ENCODE peak calls at places on chromosomes 5 and 9, in eight cellular contexts. B is activated CD4-positive, alpha-beta T cell treated with anti-CD3 and anti-CD28 coated beads, Interleukin-2, amount 10 ng/mL, durations not matched to agents 7 days and 5 days; A is activated T-cell treated with anti-CD3 and anti-CD28 coated beads, Interleukin-2, amount 50 U/mL, for 72 hours; E is head of caudate nucleus; U is iris pigment epithelial cell; W is NCI-H1092; P is stomach; J is lung microvascular endothelial cell. I is an unnamed sample.

GRCh38 chr9:111857555-111858211 is 38.9 kb upstream of the UGCG start:
- DNase-seq in P (no peak), W (no peak), E (no peak), B (no peak), A (no peak), J (no peak), U (peak; percentile 20), I (no peak)

GRCh38 chr9:91949946-91950664 is at the start of gene ROR2:
- DNase-seq in J (peak; percentile 28), E (no peak), B (peak; percentile 61), W (peak; percentile 22), P (peak; percentile 84), A (peak; percentile 69), U (peak; percentile 61), I (peak; percentile 83)

GRCh38 chr5:148474025-148474511 is 90.3 kb downstream of the FBXO38 start:
- DNase-seq in P (no peak), B (no peak), E (peak; percentile 39), U (peak; percentile 22), J (no peak), A (no peak), W (no peak), I (no peak)

GRCh38 chr9:74496819-74497749 is at the start of gene RORB:
- DNase-seq in W (peak; percentile 88), B (peak; percentile 36), J (peak; percentile 58), E (peak; percentile 90), U (peak; percentile 63), P (peak; percentile 54), A (peak; percentile 54), I (peak; percentile 31)

GRCh38 chr9:85995612-85996011 is 54.7 kb downstream of the NAA35 start:
- DNase-seq in U (no peak), P (no peak), E (no peak), J (no peak), A (no peak), W (no peak), B (no peak), I (no peak)

GRCh38 chr5:92850886-92851285 is 730.1 kb downstream of the NR2F1-AS1 start:
- DNase-seq in E (no peak), W (no peak), B (no peak), P (no peak), U (peak; percentile 23), A (no peak), J (no peak), I (no peak)

GRCh38 chr5:14946813-14947640 is 75.4 kb upstream of the ANKH start:
- DNase-seq in J (peak; percentile 55), B (peak; percentile 45), U (no peak), E (no peak), A (peak; percentile 28), P (peak; percentile 28), W (no peak), I (peak; percentile 16)

GRCh38 chr9:101028346-101029299 is at the start of gene PLPPR1:
- DNase-seq in U (peak; percentile 39), P (peak; percentile 51), A (no peak), B (no peak), J (peak; percentile 54), W (peak; percentile 91), E (peak; percentile 88), I (no peak)

GRCh38 chr5:103513696-103514095 is 48.9 kb downstream of the NUDT12 start:
- DNase-seq in J (no peak), P (no peak), B (no peak), A (no peak), W (no peak), E (no peak), U (no peak), I (no peak)

GRCh38 chr5:113574417-113574816 is 60.9 kb downstream of the YTHDC2 start:
- DNase-seq in B (no peak), P (no peak), A (no peak), U (peak; percentile 95), E (no peak), J (no peak), W (no peak), I (no peak)

GRCh38 chr5:142151436-142152382 is 43.1 kb downstream of the NDFIP1 start:
- DNase-seq in J (peak; percentile 91), A (peak; percentile 55), U (peak; percentile 82), E (no peak), P (peak; percentile 59), B (peak; percentile 77), W (peak; percentile 7), I (no peak)

GRCh38 chr5:35305336-35306020 is 75.2 kb upstream of the PRLR start:
- DNase-seq in W (no peak), E (no peak), A (no peak), P (no peak), U (no peak), J (no peak), B (no peak), I (no peak)

GRCh38 chr9:14958989-14959388 is 48.8 kb upstream of the FREM1 start:
- DNase-seq in A (no peak), W (no peak), U (peak; percentile 26), E (no peak), P (no peak), J (no peak), B (no peak), I (no peak)

GRCh38 chr9:112084334-112084733 is 90.8 kb downstream of the SUSD1 start:
- DNase-seq in J (peak; percentile 20), P (no peak), U (no peak), W (no peak), E (no peak), B (no peak), A (no peak), I (no peak)

GRCh38 chr9:134593286-134593685 is 48.3 kb upstream of the COL5A1 start:
- DNase-seq in J (no peak), U (no peak), A (no peak), W (no peak), P (no peak), E (peak; percentile 4), B (no peak), I (no peak)

GRCh38 chr9:98742325-98743280 is 33.9 kb upstream of the GABBR2 start:
- DNase-seq in U (peak; percentile 63), A (no peak), W (no peak), E (no peak), B (no peak), P (no peak), J (no peak), I (no peak)

GRCh38 chr9:83410701-83411100 is 127.5 kb downstream of the FRMD3 start:
- DNase-seq in J (no peak), B (no peak), A (no peak), W (no peak), E (no peak), U (no peak), P (no peak), I (no peak)

GRCh38 chr5:121660142-121660541 is 191.5 kb upstream of the FTMT start:
- DNase-seq in A (no peak), E (no peak), W (no peak), B (no peak), J (no peak), P (no peak), U (no peak), I (no peak)

GRCh38 chr5:130216306-130216705 is 312.0 kb downstream of the CHSY3 start:
- DNase-seq in W (no peak), B (no peak), E (no peak), U (no peak), J (no peak), A (no peak), P (no peak), I (no peak)

GRCh38 chr5:148641735-148642134 is 12.6 kb downstream of the HTR4 start:
- DNase-seq in E (no peak), U (no peak), A (no peak), J (no peak), W (no peak), P (no peak), B (no peak), I (no peak)

GRCh38 chr9:607417-607816 is 234.1 kb upstream of the DMRT1 start:
- DNase-seq in W (no peak), U (no peak), A (no peak), J (no peak), E (no peak), B (no peak), P (no peak), I (no peak)

GRCh38 chr9:16640649-16641048 is 229.8 kb downstream of the BNC2 start:
- DNase-seq in P (no peak), A (no peak), B (no peak), W (no peak), E (no peak), U (peak; percentile 56), J (peak; percentile 16), I (no peak)

GRCh38 chr5:91058155-91058554 is 325.0 kb downstream of the ARRDC3 start:
- DNase-seq in B (no peak), U (no peak), A (no peak), E (no peak), W (no peak), P (no peak), J (no peak), I (no peak)

GRCh38 chr9:99682870-99683269 is 138.8 kb upstream of the NR4A3 start:
- DNase-seq in E (no peak), P (no peak), B (no peak), W (no peak), J (no peak), U (no peak), A (no peak), I (no peak)

GRCh38 chr9:88198346-88198807 is 60.1 kb upstream of the SPATA31C2 start:
- DNase-seq in P (no peak), U (peak; percentile 44), W (no peak), J (no peak), B (no peak), E (no peak), A (no peak), I (no peak)

GRCh38 chr5:65946198-65946745 is 19.9 kb downstream of the ERBIN start:
- DNase-seq in A (no peak), W (no peak), U (no peak), E (no peak), J (no peak), B (no peak), P (no peak), I (no peak)

GRCh38 chr5:179163236-179164155 is 103.3 kb downstream of the ZNF354C start:
- DNase-seq in B (no peak), U (no peak), J (no peak), A (no peak), P (no peak), E (no peak), W (no peak), I (no peak)

GRCh38 chr9:20271107-20271506 is 351.2 kb downstream of the MLLT3 start:
- DNase-seq in A (no peak), J (no peak), U (no peak), P (no peak), E (no peak), B (no peak), W (no peak), I (no peak)

GRCh38 chr9:70040506-70040905 is 3.1 kb upstream of the MAMDC2 start:
- DNase-seq in B (no peak), U (no peak), P (no peak), W (no peak), A (no peak), J (no peak), E (no peak), I (no peak)

GRCh38 chr9:116817762-116818161 is 130.7 kb downstream of the TRIM32 start:
- DNase-seq in J (no peak), W (no peak), B (no peak), A (no peak), P (no peak), U (no peak), E (no peak), I (no peak)

GRCh38 chr5:160097981-160098380 is 21.3 kb downstream of the PWWP2A start:
- DNase-seq in U (peak; percentile 80), P (no peak), B (no peak), J (no peak), A (no peak), E (no peak), W (no peak), I (no peak)

GRCh38 chr9:12784461-12785250 is 9.8 kb downstream of the LURAP1L start:
- DNase-seq in P (peak; percentile 64), W (no peak), U (peak; percentile 97), A (no peak), J (peak; percentile 12), B (no peak), E (no peak), I (no peak)

GRCh38 chr9:34372598-34373011 is 4.1 kb downstream of the MYORG start:
- DNase-seq in J (no peak), E (no peak), B (no peak), P (no peak), A (no peak), U (no peak), W (no peak), I (no peak)

GRCh38 chr5:131999991-132000490 is 11.4 kb downstream of the ACSL6 start:
- DNase-seq in W (no peak), B (no peak), P (no peak), E (no peak), A (no peak), U (no peak), J (no peak), I (no peak)